ENCODE peak calls at places on chromosomes 4 and X, in ten cellular contexts. V, X, S, C, D, N, B, U, W and G are unnamed samples.

GRCh38 chr4:151228196-151229119 is 48.5 kb upstream of the PRSS48 start:
- DNase-seq in N (no peak), C (peak; percentile 25), B (peak; percentile 92), V (no peak), D (no peak), X (no peak), U (peak; percentile 90), W (no peak), S (peak; percentile 28), G (no peak)

GRCh38 chrX:82666355-82666754 is 841.7 kb upstream of the POU3F4 start:
- DNase-seq in C (no peak), V (peak; percentile 26), N (no peak), B (no peak), S (no peak), U (peak; percentile 0), D (no peak), W (no peak), X (no peak), G (no peak)

GRCh38 chr4:118797558-118798142 is 38.3 kb downstream of the SEC24D start:
- DNase-seq in C (peak; percentile 74), W (no peak), D (no peak), B (peak; percentile 65), U (peak; percentile 55), X (no peak), V (no peak), S (peak; percentile 86), N (peak; percentile 52), G (no peak)

GRCh38 chr4:29046166-29046565 is 1674.0 kb upstream of the PCDH7 start:
- DNase-seq in U (peak; percentile 70), V (no peak), N (peak; percentile 82), S (peak; percentile 92), C (peak; percentile 25), X (no peak), W (no peak), B (no peak), D (no peak), G (peak; percentile 6)

GRCh38 chr4:71126719-71127118 is 133.3 kb downstream of the DCK start:
- DNase-seq in U (peak; percentile 65), W (no peak), B (no peak), D (peak; percentile 85), N (peak; percentile 73), C (peak; percentile 94), S (peak; percentile 99), V (no peak), X (peak; percentile 90), G (no peak)

GRCh38 chr4:110207233-110207632 is 8.8 kb upstream of the ELOVL6 start:
- DNase-seq in C (no peak), N (no peak), V (no peak), D (no peak), U (no peak), X (no peak), S (no peak), B (no peak), W (no peak), G (no peak)

GRCh38 chr4:4720671-4721070 is 138.8 kb upstream of the MSX1 start:
- DNase-seq in X (no peak), U (no peak), B (no peak), C (no peak), N (no peak), V (no peak), D (no peak), S (no peak), W (no peak), G (no peak)

GRCh38 chr4:128776794-128777216 is 32.7 kb upstream of the JADE1 start:
- DNase-seq in V (no peak), X (peak; percentile 59), U (peak; percentile 94), B (peak; percentile 70), N (peak; percentile 97), C (peak; percentile 91), D (peak; percentile 87), S (peak; percentile 95), W (no peak), G (no peak)

GRCh38 chr4:10096201-10096975 is 20.2 kb downstream of the WDR1 start:
- DNase-seq in N (peak; percentile 95), W (peak; percentile 98), X (peak; percentile 97), C (peak; percentile 96), U (peak; percentile 96), S (peak; percentile 94), D (peak; percentile 16), B (peak; percentile 71), V (no peak), G (no peak)

GRCh38 chrX:43267652-43268051 is 388.4 kb upstream of the MAOA start:
- DNase-seq in W (no peak), B (no peak), V (no peak), X (no peak), C (no peak), S (no peak), N (no peak), D (no peak), U (no peak), G (no peak)

GRCh38 chrX:12149670-12150407 is 11.6 kb downstream of the FRMPD4 start:
- DNase-seq in U (no peak), N (no peak), W (no peak), V (no peak), S (no peak), B (no peak), X (peak; percentile 80), D (no peak), C (no peak), G (no peak)

GRCh38 chrX:11431833-11432232 is 138.6 kb downstream of the AMELX start:
- DNase-seq in X (no peak), U (no peak), C (no peak), B (no peak), V (no peak), S (no peak), N (peak; percentile 74), D (no peak), W (no peak), G (no peak)

GRCh38 chrX:41332408-41332987 is 1.5 kb upstream of the DDX3X start:
- DNase-seq in V (peak; percentile 24), S (peak; percentile 44), X (no peak), U (peak; percentile 37), N (no peak), W (peak; percentile 23), C (peak; percentile 56), D (no peak), B (peak; percentile 53), G (no peak)

GRCh38 chr4:150368667-150369066 is 213.3 kb upstream of the MAB21L2 start:
- DNase-seq in X (no peak), D (no peak), S (peak; percentile 35), B (no peak), V (no peak), N (peak; percentile 27), W (no peak), U (peak; percentile 17), C (no peak), G (no peak)

GRCh38 chr4:113153529-113154101 is 104.2 kb downstream of the ANK2 start:
- DNase-seq in S (no peak), X (peak; percentile 12), C (peak; percentile 12), U (peak; percentile 10), D (no peak), B (no peak), W (no peak), N (no peak), V (peak; percentile 37), G (no peak)

GRCh38 chrX:123909498-123909897 is 49.6 kb downstream of the XIAP start:
- DNase-seq in W (no peak), S (peak; percentile 68), V (no peak), X (no peak), U (peak; percentile 74), N (peak; percentile 50), B (no peak), D (no peak), C (no peak), G (no peak)

GRCh38 chr4:141352775-141353544 is 132.3 kb downstream of the ZNF330 start:
- DNase-seq in U (peak; percentile 54), S (peak; percentile 89), C (peak; percentile 65), W (no peak), N (peak; percentile 78), X (peak; percentile 12), V (peak; percentile 33), B (peak; percentile 78), D (no peak), G (peak; percentile 30)

GRCh38 chrX:66039916-66040315 is at the start of gene VSIG4:
- DNase-seq in D (no peak), B (no peak), V (no peak), X (no peak), C (no peak), N (no peak), S (no peak), U (no peak), W (no peak), G (no peak)
- H3K4me2 ChIP-seq in D (no peak within 1 kb of the TSS), B (no peak within 1 kb of the TSS), V (no peak within 1 kb of the TSS), X (no peak within 1 kb of the TSS), C (no peak within 1 kb of the TSS), N (no peak within 1 kb of the TSS), S (no peak within 1 kb of the TSS), U (no peak within 1 kb of the TSS), W (no peak within 1 kb of the TSS), G (no peak within 1 kb of the TSS)

DNA sequence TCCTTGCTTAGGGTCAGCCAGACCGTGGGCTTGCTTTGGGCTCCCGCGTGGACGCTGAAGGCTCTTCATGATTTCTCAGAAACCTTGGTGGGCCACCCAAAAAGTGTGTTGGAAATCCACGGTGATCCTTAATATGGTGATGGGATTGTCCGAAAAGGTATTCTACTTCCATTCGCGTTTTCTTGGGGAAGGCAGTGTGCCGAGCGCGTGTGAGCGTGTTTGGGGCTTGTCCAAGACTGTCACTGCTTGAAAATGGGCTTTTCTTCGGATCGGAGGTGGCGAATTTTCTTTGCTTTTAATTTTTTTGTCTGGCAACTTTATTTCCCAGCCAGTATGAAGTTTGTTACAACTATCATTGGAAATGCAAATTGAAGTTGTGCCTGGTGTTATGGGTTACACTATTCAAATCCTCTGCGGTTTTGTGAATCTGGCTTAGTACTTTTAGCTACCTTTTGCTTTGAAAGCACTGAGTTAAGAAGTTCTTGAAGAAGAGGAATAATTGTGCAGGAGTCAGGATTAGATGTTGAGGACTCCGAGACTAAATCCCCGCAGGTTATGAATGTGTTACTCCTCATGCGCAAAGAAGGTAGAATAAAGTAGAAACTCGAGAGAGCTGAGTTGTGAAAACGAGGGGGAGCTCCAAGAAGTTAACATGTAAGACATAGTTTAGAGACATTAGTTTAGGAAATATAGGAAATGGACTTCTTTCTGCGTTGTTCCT is 3.2 kb downstream of the SPRY1 start:
- DNase-seq in D (no peak), X (peak; percentile 41), C (peak; percentile 50), V (no peak), S (no peak), N (peak; percentile 48), U (peak; percentile 57), B (peak; percentile 42), W (peak; percentile 27), G (peak; percentile 18)
- H3K4me2 ChIP-seq in D (peak overlapping the region; percentile 96), X (peak overlapping the region; percentile 94), C (peak overlapping the region; percentile 89), V (peak overlapping the region; percentile 84), S (peak overlapping the region; percentile 80), N (peak overlapping the region; percentile 84), U (peak overlapping the region; percentile 89), B (peak overlapping the region; percentile 83), W (peak overlapping the region; percentile 94), G (peak overlapping the region; percentile 86)

DNA sequence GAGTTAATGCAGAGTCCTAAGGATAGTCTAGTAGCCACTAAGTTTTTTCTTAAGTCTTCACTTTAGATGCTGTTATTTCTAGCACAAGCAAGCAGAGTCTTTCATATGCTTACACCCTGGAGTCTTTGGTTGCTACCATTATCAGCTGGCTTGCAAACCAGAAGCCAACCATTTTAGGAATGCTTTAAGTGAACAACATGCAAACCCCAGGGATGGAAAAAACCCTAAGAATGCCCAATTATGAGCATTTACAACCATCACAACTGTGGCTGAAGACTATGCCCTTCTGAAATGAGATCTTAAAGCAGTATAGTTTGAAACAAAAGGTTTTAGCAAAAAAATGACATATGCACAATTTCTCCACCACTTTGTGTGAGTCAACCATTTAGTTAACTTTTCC is 6.6 kb downstream of the MID1IP1 start:
- DNase-seq in C (peak; percentile 16), W (no peak), V (peak; percentile 49), D (peak; percentile 16), B (no peak), N (peak; percentile 22), U (no peak), S (no peak), X (no peak), G (no peak)
- H3K4me2 ChIP-seq in C (no peak overlapping the region), W (no peak overlapping the region), V (peak overlapping the region; percentile 81), D (no peak overlapping the region), B (no peak overlapping the region), N (no peak overlapping the region), U (no peak overlapping the region), S (no peak overlapping the region), X (no peak overlapping the region), G (no peak overlapping the region)

GRCh38 chr4:5825642-5826041 is 67.2 kb downstream of the CRMP1 start:
- DNase-seq in W (no peak), C (no peak), X (no peak), B (no peak), D (no peak), S (no peak), V (no peak), N (no peak), U (no peak), G (no peak)
- H3K4me2 ChIP-seq in W (no peak overlapping the region), C (no peak overlapping the region), X (no peak overlapping the region), B (no peak overlapping the region), D (no peak overlapping the region), S (no peak overlapping the region), V (no peak overlapping the region), N (no peak overlapping the region), U (no peak overlapping the region), G (no peak overlapping the region)